ENCODE peak calls at places on chromosomes 16 and 17, in five cellular contexts. Z is left ventricle myocardium inferior, U is psoas muscle, E is bronchial epithelial cell, W is NB4. G is an unnamed sample.

GRCh38 chr16:68640972-68641371 is 4.1 kb upstream of the CDH3 start:
- DNase-seq in E (peak), W (peak), Z (no peak), U (no peak), G (no peak)

GRCh38 chr16:53949716-53950410 is 245.9 kb downstream of the FTO start:
- DNase-seq in E (no peak), U (no peak), W (no peak), Z (no peak), G (peak)

GRCh38 chr16:53457670-53458069 is 23.4 kb downstream of the RBL2 start:
- DNase-seq in E (no peak), W (peak), U (no peak), Z (no peak), G (peak)

GRCh38 chr17:78273813-78274212 is 42.4 kb downstream of the TMEM235 start:
- DNase-seq in U (no peak), E (no peak), W (no peak), Z (no peak), G (no peak)

GRCh38 chr17:71899317-71899716 is 221.5 kb upstream of the SOX9 start:
- DNase-seq in E (peak), W (no peak), U (no peak), Z (no peak), G (no peak)

GRCh38 chr17:20944014-20944905 is 98.6 kb downstream of the USP22 start:
- DNase-seq in Z (no peak), E (peak), U (no peak), W (peak), G (peak)

GRCh38 chr16:88619859-88620655 is 18.3 kb upstream of the IL17C start:
- DNase-seq in U (no peak), E (no peak), Z (no peak), W (no peak), G (no peak)

GRCh38 chr17:31480904-31481782 is 89.7 kb downstream of the RAB11FIP4 start:
- DNase-seq in E (no peak), U (peak), W (no peak), Z (no peak), G (no peak)

GRCh38 chr16:75591001-75591852 is 25.0 kb downstream of the GABARAPL2 start:
- DNase-seq in W (no peak), Z (peak), E (peak), U (peak), G (no peak)

GRCh38 chr17:29760279-29760721 is 137.6 kb upstream of the CORO6 start:
- DNase-seq in E (peak), Z (no peak), W (peak), U (no peak), G (peak)

GRCh38 chr16:79628501-79628975 is 28.0 kb upstream of the MAF start:
- DNase-seq in W (peak), Z (no peak), E (peak), U (no peak), G (peak)

GRCh38 chr17:30278032-30278431 is 13.7 kb downstream of the BLMH start:
- DNase-seq in W (peak), E (peak), U (no peak), Z (peak), G (peak)

GRCh38 chr16:89194340-89195311 is 5.7 kb downstream of the SLC22A31 start:
- DNase-seq in U (peak), W (peak), Z (no peak), E (no peak), G (no peak)

GRCh38 chr17:28405632-28406477 is at the start of gene SLC46A1:
- DNase-seq in E (no peak), Z (peak), U (peak), W (no peak), G (peak)

GRCh38 chr16:49620158-49620867 is 235.6 kb downstream of the ZNF423 start:
- DNase-seq in E (peak), U (peak), Z (peak), W (peak), G (no peak)

GRCh38 chr17:30274887-30275286 is 16.9 kb downstream of the BLMH start:
- DNase-seq in Z (no peak), E (no peak), U (no peak), W (no peak), G (peak)

GRCh38 chr16:56743840-56744239 is 13.9 kb downstream of the NUP93 start:
- DNase-seq in Z (peak), W (no peak), U (peak), E (no peak), G (no peak)

GRCh38 chr16:58499615-58500328 is at the start of gene NDRG4:
- DNase-seq in E (peak), Z (no peak), U (no peak), W (peak), G (peak)

GRCh38 chr17:80872999-80873951 is 118.4 kb upstream of the CHMP6 start:
- DNase-seq in U (peak), E (no peak), W (peak), Z (peak), G (no peak)

GRCh38 chr17:49425004-49425286 is 10.3 kb upstream of the PHB1 start:
- DNase-seq in E (no peak), W (no peak), U (no peak), Z (no peak), G (no peak)

GRCh38 chr17:20187049-20187448 is 177.9 kb downstream of the SPECC1 start:
- DNase-seq in W (no peak), Z (no peak), U (no peak), E (no peak), G (no peak)

GRCh38 chr16:19106625-19107020 is 7.1 kb upstream of the ITPRIPL2 start:
- DNase-seq in U (no peak), W (no peak), Z (no peak), E (no peak), G (no peak)

GRCh38 chr16:27211026-27211425 is 7.7 kb downstream of the KDM8 start:
- DNase-seq in E (no peak), U (no peak), Z (no peak), W (no peak), G (no peak)

GRCh38 chr17:8190506-8190905 is 526 bp upstream of the BORCS6 start:
- DNase-seq in Z (no peak), E (no peak), U (no peak), W (no peak), G (no peak)

GRCh38 chr17:41772218-41772585 is 14.3 kb downstream of the JUP start:
- DNase-seq in Z (no peak), U (no peak), E (peak), W (no peak), G (no peak)

GRCh38 chr17:29760771-29761682 is 138.3 kb upstream of the CORO6 start:
- DNase-seq in U (peak), Z (peak), W (peak), E (peak), G (peak)

GRCh38 chr16:78216166-78216745 is 116.8 kb downstream of the WWOX start:
- DNase-seq in U (no peak), W (no peak), Z (no peak), E (no peak), G (no peak)

GRCh38 chr17:1203111-1203966 is 23.6 kb upstream of the ABR start:
- DNase-seq in U (peak), W (no peak), Z (peak), E (peak), G (peak)

GRCh38 chr16:4337540-4338088 is 13.5 kb downstream of the PAM16 start:
- DNase-seq in Z (no peak), E (no peak), W (no peak), U (peak), G (no peak)

GRCh38 chr17:2532146-2532720 is 20.5 kb upstream of the METTL16 start:
- DNase-seq in W (no peak), E (no peak), Z (no peak), U (no peak), G (no peak)

GRCh38 chr17:38578229-38578628 is 27.5 kb downstream of the SRCIN1 start:
- DNase-seq in U (no peak), W (no peak), E (no peak), Z (no peak), G (no peak)

GRCh38 chr16:11251525-11252481 is 4.2 kb downstream of the SOCS1 start:
- DNase-seq in Z (no peak), W (peak), E (peak), U (no peak), G (peak)
- H3K4me3 ChIP-seq in Z (no peak), W (no peak), E (no peak), U (no peak), G (peak)

GRCh38 chr16:30609928-30610839 is at the start of gene ZNF689:
- DNase-seq in E (peak), W (peak), Z (peak), U (peak), G (peak)
- TF ChIP-seq CTCF in E (peak), W (no peak), Z (no peak), U (no peak), G (no peak)

GRCh38 chr17:63482509-63482908 is 5.6 kb downstream of the ACE start:
- DNase-seq in Z (no peak), E (no peak), U (no peak), W (no peak), G (no peak)

GRCh38 chr17:63480192-63480784 is 3.4 kb downstream of the ACE start:
- DNase-seq in Z (no peak), U (no peak), W (no peak), E (no peak), G (no peak)

GRCh38 chr17:63483038-63483437 is 6.2 kb downstream of the ACE start:
- DNase-seq in U (no peak), E (no peak), W (no peak), Z (no peak), G (no peak)

GRCh38 chr17:63480826-63481487 is 4.1 kb downstream of the ACE start:
- DNase-seq in E (no peak), W (no peak), Z (no peak), U (no peak), G (no peak)

DNA sequence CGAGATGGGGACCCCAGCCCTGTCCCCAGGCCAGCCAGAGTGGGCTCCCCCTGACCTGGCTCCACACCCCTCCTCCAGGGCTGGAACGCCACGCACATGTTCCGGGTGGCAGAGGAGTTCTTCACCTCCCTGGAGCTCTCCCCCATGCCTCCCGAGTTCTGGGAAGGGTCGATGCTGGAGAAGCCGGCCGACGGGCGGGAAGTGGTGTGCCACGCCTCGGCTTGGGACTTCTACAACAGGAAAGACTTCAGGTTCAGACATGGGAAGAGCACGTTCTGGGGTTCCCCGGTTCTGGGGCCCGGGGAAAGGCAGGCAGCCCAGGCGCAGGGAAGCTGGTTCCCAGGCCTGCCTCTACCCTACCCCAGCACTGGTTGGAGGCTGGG is 4.6 kb downstream of the ACE start:
- DNase-seq in U (no peak), W (no peak), E (no peak), Z (no peak), G (no peak)
- H3K4me3 ChIP-seq in U (no peak), W (no peak), E (no peak), Z (no peak), G (no peak)

GRCh38 chr16:29898786-29899515 is 399 bp downstream of the SEZ6L2 start:
- DNase-seq in W (no peak), U (peak), Z (no peak), E (no peak), G (no peak)

GRCh38 chr16:29900888-29901606 is 759 bp downstream of the ASPHD1 start:
- DNase-seq in W (no peak), Z (no peak), U (no peak), E (no peak), G (no peak)

GRCh38 chr16:29898135-29898534 is 1.2 kb downstream of the SEZ6L2 start:
- DNase-seq in U (no peak), E (no peak), Z (no peak), W (no peak), G (no peak)

GRCh38 chr16:29900102-29900887 is at the start of gene ASPHD1:
- DNase-seq in E (peak), U (peak), Z (peak), W (peak), G (peak)

DNA sequence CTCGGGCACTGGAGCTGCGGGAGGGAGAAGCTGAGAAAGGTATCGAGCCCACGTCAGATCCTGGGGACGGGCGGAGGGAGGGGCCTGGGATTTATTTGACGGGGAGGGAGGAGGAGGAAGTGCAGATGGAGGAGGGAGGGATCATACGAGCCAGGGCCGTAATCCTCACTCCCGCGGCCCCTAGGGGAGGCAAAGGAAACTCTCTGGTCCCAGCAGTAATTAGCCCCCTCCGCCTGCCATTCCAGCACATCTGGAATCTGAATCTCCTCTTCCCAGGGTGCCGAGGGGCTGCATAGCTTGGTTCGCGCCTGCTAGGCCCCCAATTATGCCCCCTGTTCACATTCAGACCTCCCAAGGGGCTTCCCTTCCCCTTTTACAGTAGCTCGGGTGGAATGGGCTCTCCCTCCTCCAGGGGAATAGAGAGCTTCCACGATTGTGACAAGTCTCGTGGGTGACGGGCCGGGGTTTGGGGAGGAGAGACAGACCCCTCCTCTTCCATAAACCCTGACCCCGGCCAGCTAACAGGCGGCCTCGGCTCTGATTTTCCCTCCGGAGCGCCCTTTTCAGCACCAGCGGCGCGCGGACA is at the start of gene SEZ6L2:
- DNase-seq in U (peak), Z (peak), E (peak), W (peak), G (peak)
- TF ChIP-seq CTCF in U (no peak), Z (no peak), E (peak), W (no peak), G (no peak)

GRCh38 chr17:59702304-59702703 is 4.9 kb downstream of the PTRH2 start:
- DNase-seq in U (no peak), W (no peak), E (no peak), Z (no peak), G (no peak)

GRCh38 chr17:59698143-59698542 is 9.1 kb downstream of the PTRH2 start:
- DNase-seq in E (no peak), W (no peak), Z (no peak), U (no peak), G (no peak)

GRCh38 chr17:59699218-59699617 is 8.0 kb downstream of the PTRH2 start:
- DNase-seq in W (no peak), Z (no peak), E (no peak), U (no peak), G (no peak)

GRCh38 chr17:59696682-59697277 is 10.4 kb downstream of the PTRH2 start:
- DNase-seq in Z (no peak), U (no peak), E (no peak), W (no peak), G (peak)

DNA sequence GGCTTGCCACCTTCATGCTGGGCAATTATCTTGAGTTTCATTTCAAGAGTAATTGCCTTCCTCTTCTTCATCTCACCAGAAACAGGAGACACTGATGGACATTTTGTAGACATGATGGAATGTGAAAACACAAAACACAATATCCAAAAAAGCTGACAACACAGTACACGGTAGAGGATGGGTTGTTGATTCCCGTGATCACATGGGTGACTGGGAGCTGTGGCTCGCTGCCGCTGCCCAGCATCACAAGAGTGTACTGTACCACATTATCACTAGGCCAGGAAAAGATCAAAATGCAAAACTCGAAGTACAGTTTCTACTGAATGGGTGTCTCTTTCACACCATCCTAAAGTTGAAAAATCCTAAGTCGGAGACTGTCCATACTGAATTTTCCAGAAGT is 7.4 kb downstream of the PTRH2 start:
- DNase-seq in Z (no peak), W (no peak), E (no peak), U (no peak), G (no peak)
- H3K4me3 ChIP-seq in Z (no peak), W (no peak), E (no peak), U (no peak), G (no peak)

GRCh38 chr17:64020068-64020766 is at the start of gene ICAM2:
- DNase-seq in W (peak), Z (peak), E (no peak), U (peak), G (peak)
- TF ChIP-seq CTCF in W (no peak), Z (no peak), E (no peak), U (no peak), G (no peak)